ENCODE peak calls at places on chromosomes 16 and 17, in six cellular contexts. One of them, this sample, is unnamed.

GRCh38 chr17:50739098-50739497 is 19.7 kb downstream of the LUC7L3 start:
- DNase-seq in HFF-Myc: no peak
- DNase-seq in GM12878: no peak
- DNase-seq in GM23338: no peak
- DNase-seq in testis: no peak
- DNase-seq in heart right ventricle: no peak
- DNase-seq in this sample: no peak

GRCh38 chr16:28304214-28304613 is 11.9 kb downstream of the SBK1 start:
- DNase-seq in GM23338: peak; percentile 76
- DNase-seq in testis: peak; percentile 70
- DNase-seq in heart right ventricle: peak; percentile 45
- DNase-seq in GM12878: no peak
- DNase-seq in HFF-Myc: peak; percentile 14
- DNase-seq in this sample: no peak

GRCh38 chr17:7363311-7363710 is 8.4 kb downstream of the TMEM95 start:
- DNase-seq in GM12878: no peak
- DNase-seq in testis: no peak
- DNase-seq in HFF-Myc: no peak
- DNase-seq in heart right ventricle: no peak
- DNase-seq in GM23338: no peak
- DNase-seq in this sample: no peak

GRCh38 chr17:74633261-74633783 is 9.8 kb upstream of the CD300E start:
- DNase-seq in testis: no peak
- DNase-seq in GM12878: no peak
- DNase-seq in heart right ventricle: no peak
- DNase-seq in GM23338: no peak
- DNase-seq in HFF-Myc: no peak
- DNase-seq in this sample: no peak

GRCh38 chr17:77320046-77320445 is 179.3 kb downstream of the SEC14L1 start:
- DNase-seq in testis: no peak
- DNase-seq in HFF-Myc: no peak
- DNase-seq in heart right ventricle: no peak
- DNase-seq in GM23338: no peak
- DNase-seq in GM12878: no peak
- DNase-seq in this sample: peak; percentile 76

GRCh38 chr16:49756971-49757743 is 98.8 kb downstream of the ZNF423 start:
- DNase-seq in GM12878: no peak
- DNase-seq in GM23338: no peak
- DNase-seq in HFF-Myc: no peak
- DNase-seq in testis: no peak
- DNase-seq in heart right ventricle: no peak
- DNase-seq in this sample: no peak

GRCh38 chr17:68892658-68893057 is 62.5 kb downstream of the ABCA8 start:
- DNase-seq in GM12878: no peak
- DNase-seq in HFF-Myc: no peak
- DNase-seq in testis: no peak
- DNase-seq in GM23338: no peak
- DNase-seq in heart right ventricle: no peak
- DNase-seq in this sample: peak; percentile 19

GRCh38 chr17:77141846-77142449 is 1.2 kb downstream of the SEC14L1 start:
- DNase-seq in GM12878: no peak
- DNase-seq in testis: no peak
- DNase-seq in heart right ventricle: no peak
- DNase-seq in GM23338: no peak
- DNase-seq in HFF-Myc: no peak
- DNase-seq in this sample: no peak

GRCh38 chr17:40558651-40559015 is 6.6 kb downstream of the CCR7 start:
- DNase-seq in GM23338: no peak
- DNase-seq in GM12878: no peak
- DNase-seq in testis: no peak
- DNase-seq in heart right ventricle: no peak
- DNase-seq in HFF-Myc: no peak
- DNase-seq in this sample: no peak

GRCh38 chr17:48995871-48996695 is 1.1 kb upstream of the IGF2BP1 start:
- DNase-seq in heart right ventricle: no peak
- DNase-seq in testis: peak; percentile 35
- DNase-seq in GM23338: peak; percentile 96
- DNase-seq in GM12878: no peak
- DNase-seq in HFF-Myc: no peak
- DNase-seq in this sample: no peak

GRCh38 chr16:29963021-29963743 is 1.3 kb downstream of the TMEM219 start:
- DNase-seq in GM23338: no peak
- DNase-seq in testis: no peak
- DNase-seq in GM12878: no peak
- DNase-seq in HFF-Myc: no peak
- DNase-seq in heart right ventricle: no peak
- DNase-seq in this sample: no peak
- H3K4me3 ChIP-seq in GM23338: no peak overlapping the region
- H3K4me3 ChIP-seq in testis: no peak overlapping the region
- H3K4me3 ChIP-seq in GM12878: peak overlapping the region; percentile 82
- H3K4me3 ChIP-seq in HFF-Myc: peak overlapping the region; percentile 63
- H3K4me3 ChIP-seq in heart right ventricle: peak overlapping the region; percentile 78
- H3K4me3 ChIP-seq in this sample: peak overlapping the region; percentile 87

DNA sequence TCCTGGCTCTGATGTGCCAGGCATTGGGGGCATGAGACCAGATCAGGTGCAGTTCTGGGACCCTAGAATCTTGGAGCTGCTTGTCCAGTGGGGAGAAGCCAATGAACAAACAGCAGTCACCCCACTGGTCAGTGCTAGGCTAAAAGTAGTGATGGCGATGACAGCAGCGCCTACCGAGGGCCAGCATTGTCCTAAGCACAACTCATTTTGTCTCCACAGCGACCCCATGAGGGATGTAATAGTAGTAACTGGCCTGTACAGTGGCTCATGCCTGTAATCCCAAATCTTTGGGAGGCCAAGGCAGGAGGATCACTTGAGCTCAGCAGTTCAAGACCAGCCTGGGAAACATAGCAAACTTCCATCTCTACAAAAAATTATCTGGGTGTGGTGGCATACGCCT is 6.2 kb downstream of the SMCR8 start:
- DNase-seq in GM23338: peak; percentile 66
- DNase-seq in HFF-Myc: no peak
- DNase-seq in heart right ventricle: no peak
- DNase-seq in testis: no peak
- DNase-seq in GM12878: no peak
- DNase-seq in this sample: no peak
- TF ChIP-seq CTCF in GM23338: peak; percentile 55
- TF ChIP-seq CTCF in HFF-Myc: peak; percentile 25
- TF ChIP-seq CTCF in heart right ventricle: no peak
- TF ChIP-seq CTCF in testis: no peak
- TF ChIP-seq CTCF in GM12878: peak; percentile 14
- TF ChIP-seq CTCF in this sample: no peak

GRCh38 chr17:81339502-81340296 is 44.6 kb upstream of the SLC38A10 start:
- DNase-seq in heart right ventricle: no peak
- DNase-seq in testis: no peak
- DNase-seq in GM23338: no peak
- DNase-seq in GM12878: no peak
- DNase-seq in HFF-Myc: no peak
- DNase-seq in this sample: no peak
- H3K4me3 ChIP-seq in heart right ventricle: no peak overlapping the region
- H3K4me3 ChIP-seq in testis: no peak overlapping the region
- H3K4me3 ChIP-seq in GM23338: peak overlapping the region; percentile 26
- H3K4me3 ChIP-seq in GM12878: no peak overlapping the region
- H3K4me3 ChIP-seq in HFF-Myc: no peak overlapping the region
- H3K4me3 ChIP-seq in this sample: no peak overlapping the region

DNA sequence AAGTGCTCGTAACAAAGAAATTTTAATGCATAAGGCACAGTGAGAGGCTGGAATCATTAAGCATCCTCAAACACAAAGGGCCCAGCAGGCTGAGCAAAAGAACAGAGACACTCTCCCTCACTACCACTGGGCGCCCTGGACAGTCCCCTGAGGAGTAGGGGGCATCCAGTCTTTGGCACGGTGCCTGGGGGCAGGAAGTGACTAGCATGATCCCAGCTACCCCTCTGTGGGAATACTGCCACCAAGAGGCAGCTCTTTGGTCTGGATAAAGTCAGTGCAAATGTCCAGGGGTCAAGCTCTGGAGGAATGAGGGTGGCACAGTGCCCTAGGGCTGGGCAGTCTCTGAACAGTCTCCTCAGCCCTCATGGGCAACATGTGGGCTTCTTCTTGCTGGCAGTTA is 2.6 kb upstream of the PROCA1 start:
- DNase-seq in testis: no peak
- DNase-seq in GM12878: no peak
- DNase-seq in GM23338: no peak
- DNase-seq in heart right ventricle: no peak
- DNase-seq in HFF-Myc: no peak
- DNase-seq in this sample: no peak
- TF ChIP-seq CTCF in testis: no peak
- TF ChIP-seq CTCF in GM12878: no peak
- TF ChIP-seq CTCF in GM23338: no peak
- TF ChIP-seq CTCF in heart right ventricle: no peak
- TF ChIP-seq CTCF in HFF-Myc: no peak
- TF ChIP-seq CTCF in this sample: no peak

GRCh38 chr16:55656695-55657092 is 906 bp downstream of the SLC6A2 start:
- DNase-seq in testis: no peak
- DNase-seq in heart right ventricle: no peak
- DNase-seq in HFF-Myc: no peak
- DNase-seq in GM23338: no peak
- DNase-seq in GM12878: no peak
- DNase-seq in this sample: no peak
- H3K4me3 ChIP-seq in testis: peak overlapping the region; percentile 6
- H3K4me3 ChIP-seq in heart right ventricle: peak overlapping the region; percentile 34
- H3K4me3 ChIP-seq in HFF-Myc: no peak overlapping the region
- H3K4me3 ChIP-seq in GM23338: peak overlapping the region; percentile 73
- H3K4me3 ChIP-seq in GM12878: no peak overlapping the region
- H3K4me3 ChIP-seq in this sample: no peak overlapping the region

DNA sequence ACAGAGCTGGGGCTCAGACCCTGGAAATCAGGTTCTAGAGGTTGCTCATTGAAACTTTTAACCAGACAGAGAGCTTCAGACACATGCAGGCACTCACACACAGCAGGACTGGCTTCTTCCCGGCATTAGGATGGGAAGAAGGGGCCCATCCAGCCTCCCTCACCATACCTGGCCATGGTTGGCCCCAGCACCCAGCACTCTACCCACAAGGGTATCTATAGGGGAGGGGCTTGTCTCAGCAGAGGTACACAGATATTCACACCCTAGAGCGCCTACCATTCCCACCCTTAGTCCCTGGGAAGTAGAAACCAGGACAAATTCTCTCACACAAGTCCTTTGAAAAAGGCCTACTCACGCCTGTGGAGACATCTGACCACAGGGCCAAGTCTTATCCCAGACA is 20.5 kb upstream of the CCL2 start:
- DNase-seq in testis: no peak
- DNase-seq in HFF-Myc: no peak
- DNase-seq in GM23338: no peak
- DNase-seq in heart right ventricle: no peak
- DNase-seq in GM12878: no peak
- DNase-seq in this sample: no peak
- TF ChIP-seq CTCF in testis: no peak
- TF ChIP-seq CTCF in HFF-Myc: no peak
- TF ChIP-seq CTCF in GM23338: no peak
- TF ChIP-seq CTCF in heart right ventricle: no peak
- TF ChIP-seq CTCF in GM12878: no peak
- TF ChIP-seq CTCF in this sample: no peak

GRCh38 chr17:5509482-5509881 is 23.1 kb downstream of the MIS12 start:
- DNase-seq in heart right ventricle: no peak
- DNase-seq in HFF-Myc: no peak
- DNase-seq in GM23338: no peak
- DNase-seq in testis: no peak
- DNase-seq in GM12878: no peak
- DNase-seq in this sample: peak; percentile 50
- H3K4me3 ChIP-seq in heart right ventricle: no peak overlapping the region
- H3K4me3 ChIP-seq in HFF-Myc: no peak overlapping the region
- H3K4me3 ChIP-seq in GM23338: no peak overlapping the region
- H3K4me3 ChIP-seq in testis: no peak overlapping the region
- H3K4me3 ChIP-seq in GM12878: no peak overlapping the region
- H3K4me3 ChIP-seq in this sample: no peak overlapping the region

GRCh38 chr17:38729886-38730525 is at the start of gene CISD3:
- DNase-seq in GM12878: no peak
- DNase-seq in testis: peak; percentile 84
- DNase-seq in HFF-Myc: no peak
- DNase-seq in heart right ventricle: peak; percentile 91
- DNase-seq in GM23338: peak; percentile 90
- DNase-seq in this sample: peak; percentile 96
- TF ChIP-seq CTCF in GM12878: peak; percentile 65
- TF ChIP-seq CTCF in testis: peak; percentile 95
- TF ChIP-seq CTCF in HFF-Myc: peak; percentile 24
- TF ChIP-seq CTCF in heart right ventricle: peak; percentile 92
- TF ChIP-seq CTCF in GM23338: no peak
- TF ChIP-seq CTCF in this sample: peak; percentile 26

GRCh38 chr16:69428652-69429051 is 4.2 kb downstream of the CYB5B start:
- DNase-seq in GM12878: no peak
- DNase-seq in testis: no peak
- DNase-seq in heart right ventricle: no peak
- DNase-seq in GM23338: no peak
- DNase-seq in HFF-Myc: no peak
- DNase-seq in this sample: no peak

GRCh38 chr16:69424053-69424934 is at the start of gene CYB5B:
- DNase-seq in GM12878: peak; percentile 98
- DNase-seq in testis: peak; percentile 98
- DNase-seq in GM23338: peak; percentile 100
- DNase-seq in HFF-Myc: peak; percentile 98
- DNase-seq in heart right ventricle: peak; percentile 87
- DNase-seq in this sample: peak; percentile 98

GRCh38 chr16:69419956-69420355 is 4.5 kb upstream of the CYB5B start:
- DNase-seq in GM23338: no peak
- DNase-seq in testis: no peak
- DNase-seq in heart right ventricle: no peak
- DNase-seq in GM12878: no peak
- DNase-seq in HFF-Myc: no peak
- DNase-seq in this sample: no peak

GRCh38 chr16:69424935-69425784 is 741 bp downstream of the CYB5B start:
- DNase-seq in GM12878: no peak
- DNase-seq in heart right ventricle: no peak
- DNase-seq in HFF-Myc: no peak
- DNase-seq in GM23338: no peak
- DNase-seq in testis: no peak
- DNase-seq in this sample: no peak

GRCh38 chr16:69423189-69423588 is 1.2 kb upstream of the CYB5B start:
- DNase-seq in testis: no peak
- DNase-seq in heart right ventricle: no peak
- DNase-seq in HFF-Myc: no peak
- DNase-seq in GM23338: peak; percentile 17
- DNase-seq in GM12878: no peak
- DNase-seq in this sample: no peak
- H3K4me3 ChIP-seq in testis: no peak overlapping the region
- H3K4me3 ChIP-seq in heart right ventricle: no peak overlapping the region
- H3K4me3 ChIP-seq in HFF-Myc: no peak overlapping the region
- H3K4me3 ChIP-seq in GM23338: no peak overlapping the region
- H3K4me3 ChIP-seq in GM12878: peak overlapping the region; percentile 64
- H3K4me3 ChIP-seq in this sample: no peak overlapping the region